ENCODE peak calls at places on chromosome 10, in nine cellular contexts. L is brain microvascular endothelial cell; H is HepG2; C is stomach; Z is SK-N-SH; F is SJSA1; A is naive thymus-derived CD4-positive, alpha-beta T cell; W is AG04450; Q is testis. G is an unnamed sample.

GRCh38 chr10:44968101-44968886 is 8.7 kb downstream of the RASSF4 start:
- DNase-seq in Z (no peak), A (no peak), H (no peak), L (no peak), F (no peak), C (no peak), Q (peak; percentile 41), W (no peak), G (peak; percentile 87)

GRCh38 chr10:95604630-95605029 is 43.5 kb upstream of the SORBS1 start:
- DNase-seq in H (peak; percentile 18), F (no peak), A (no peak), W (no peak), L (no peak), C (no peak), Z (no peak), Q (no peak), G (no peak)

GRCh38 chr10:86100581-86101061 is 266.0 kb downstream of the GRID1 start:
- DNase-seq in W (no peak), Z (peak; percentile 58), H (peak; percentile 23), A (no peak), Q (no peak), C (no peak), L (no peak), F (peak; percentile 18), G (no peak)

GRCh38 chr10:124674768-124675222 is 69.4 kb downstream of the FAM53B start:
- DNase-seq in A (no peak), W (no peak), Z (no peak), F (no peak), L (no peak), H (no peak), C (no peak), Q (no peak), G (no peak)

GRCh38 chr10:127374074-127374680 is 174.9 kb upstream of the NPS start:
- DNase-seq in A (no peak), W (no peak), L (no peak), Q (no peak), C (no peak), Z (no peak), F (no peak), H (no peak), G (no peak)

GRCh38 chr10:66678521-66678920 is 247.3 kb upstream of the LRRTM3 start:
- DNase-seq in Z (no peak), L (no peak), W (no peak), A (no peak), H (no peak), C (no peak), F (no peak), Q (no peak), G (no peak)

GRCh38 chr10:133325392-133325760 is 11.3 kb downstream of the CALY start:
- DNase-seq in L (no peak), Q (no peak), C (no peak), Z (peak; percentile 66), W (no peak), A (no peak), F (no peak), H (no peak), G (no peak)

GRCh38 chr10:88594482-88594881 is 7.9 kb downstream of the LIPJ start:
- DNase-seq in C (no peak), F (no peak), W (no peak), L (no peak), H (no peak), Q (no peak), A (no peak), Z (no peak), G (no peak)

GRCh38 chr10:79348640-79348988 is 1.3 kb downstream of the PPIF start:
- DNase-seq in A (no peak), Q (no peak), F (no peak), Z (no peak), L (no peak), W (no peak), C (no peak), H (no peak), G (no peak)

GRCh38 chr10:15237351-15237750 is 68.9 kb upstream of the NMT2 start:
- DNase-seq in Z (no peak), A (no peak), C (no peak), H (no peak), F (no peak), L (peak; percentile 60), W (peak; percentile 16), Q (no peak), G (peak; percentile 70)

GRCh38 chr10:124740374-124741280 is 3.6 kb downstream of the FAM53B start:
- DNase-seq in A (no peak), W (no peak), L (no peak), Q (peak; percentile 70), F (no peak), C (no peak), Z (no peak), H (peak; percentile 74), G (no peak)

GRCh38 chr10:102393411-102394078 is 2.0 kb upstream of the NFKB2 start:
- DNase-seq in F (no peak), Q (no peak), A (no peak), L (peak; percentile 13), W (no peak), C (no peak), Z (peak; percentile 91), H (no peak), G (no peak)

GRCh38 chr10:100346351-100346764 is 675 bp upstream of the SCD start:
- DNase-seq in W (peak; percentile 27), F (peak; percentile 69), H (peak; percentile 59), L (peak; percentile 57), A (peak; percentile 24), C (peak; percentile 37), Q (peak; percentile 81), Z (peak; percentile 93), G (peak; percentile 76)

GRCh38 chr10:132122097-132122861 is 56.5 kb downstream of the JAKMIP3 start:
- DNase-seq in Q (no peak), W (no peak), L (no peak), C (no peak), Z (no peak), A (no peak), F (no peak), H (no peak), G (no peak)

GRCh38 chr10:77321868-77322267 is 315.7 kb downstream of the KCNMA1 start:
- DNase-seq in F (no peak), H (no peak), A (no peak), Q (no peak), W (no peak), L (no peak), Z (no peak), C (no peak), G (no peak)

GRCh38 chr10:132369636-132370185 is 27.3 kb upstream of the PWWP2B start:
- DNase-seq in L (no peak), A (no peak), Z (no peak), C (no peak), W (no peak), Q (no peak), H (no peak), F (no peak), G (no peak)

GRCh38 chr10:7667262-7668141 is 736 bp upstream of the ITIH5 start:
- DNase-seq in H (peak; percentile 10), F (no peak), Q (no peak), Z (peak; percentile 67), W (no peak), L (no peak), A (peak; percentile 7), C (no peak), G (no peak)

GRCh38 chr10:79112898-79113431 is 44.2 kb downstream of the ZMIZ1 start:
- DNase-seq in F (peak; percentile 63), Q (peak; percentile 50), C (no peak), A (no peak), H (no peak), W (no peak), L (peak; percentile 74), Z (peak; percentile 63), G (no peak)

GRCh38 chr10:23331567-23332290 is 12.9 kb downstream of the C10orf67 start:
- DNase-seq in F (no peak), Z (no peak), L (no peak), W (no peak), A (no peak), Q (no peak), C (no peak), H (no peak), G (no peak)

GRCh38 chr10:48333856-48334255 is 27.4 kb downstream of the MAPK8 start:
- DNase-seq in Q (no peak), Z (no peak), F (no peak), L (no peak), H (no peak), C (no peak), W (no peak), A (no peak), G (no peak)

GRCh38 chr10:23371073-23371472 is 26.5 kb upstream of the C10orf67 start:
- DNase-seq in H (no peak), Z (no peak), A (no peak), Q (no peak), W (no peak), L (no peak), C (no peak), F (no peak), G (no peak)

GRCh38 chr10:92692697-92693533 is 3.2 kb downstream of the HHEX start:
- DNase-seq in A (no peak), H (no peak), Z (no peak), C (no peak), W (no peak), Q (no peak), F (no peak), L (no peak), G (no peak)
- H3K27me3 ChIP-seq in A (peaks cover 16% of the 10 kb centered on the region), H (no peaks in the 10 kb centered on the region), Z (no peaks in the 10 kb centered on the region), C (peaks cover 33% of the 10 kb centered on the region), W (no peaks in the 10 kb centered on the region), Q (no peaks in the 10 kb centered on the region), F (no peaks in the 10 kb centered on the region), L (no peaks in the 10 kb centered on the region), G (no peaks in the 10 kb centered on the region)

DNA sequence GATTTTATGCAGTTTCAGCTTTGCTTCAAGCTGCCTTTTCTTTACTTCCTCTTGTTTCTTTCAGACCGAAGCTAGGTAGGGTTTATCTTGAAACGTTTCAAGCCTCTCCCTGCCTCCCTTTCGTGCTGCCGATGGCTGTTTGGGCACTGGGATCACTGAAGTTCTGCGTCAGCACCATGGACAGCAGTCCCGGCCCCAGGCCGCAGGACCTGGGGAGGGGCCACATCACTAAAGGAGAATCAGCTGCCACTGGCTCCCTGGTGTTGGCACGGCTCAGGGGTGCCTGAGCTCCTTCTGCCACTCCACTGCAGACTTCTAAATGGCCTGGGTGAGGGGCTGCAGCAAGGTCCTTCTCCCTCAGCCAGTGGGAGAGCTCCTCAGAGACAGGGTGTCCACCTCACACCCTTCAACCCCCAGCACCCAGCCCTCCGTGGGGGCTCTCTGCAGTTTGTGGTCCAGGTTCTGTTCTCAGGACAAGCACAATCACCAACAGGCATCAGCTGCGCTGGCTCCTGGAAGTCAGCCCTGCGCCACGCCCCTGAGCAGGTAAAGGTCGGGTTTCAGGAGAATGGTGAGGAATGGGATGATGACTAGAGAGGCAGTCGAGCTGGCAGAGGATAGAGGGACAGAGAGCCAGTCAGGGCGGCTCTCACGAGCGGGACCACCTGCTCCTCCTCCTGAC is 387.2 kb downstream of the TCERG1L start:
- DNase-seq in L (no peak), W (no peak), C (no peak), H (no peak), Q (peak; percentile 55), A (no peak), F (peak; percentile 32), Z (no peak), G (no peak)
- H3K27me3 ChIP-seq in L (no peaks in the 10 kb centered on the region), W (no peaks in the 10 kb centered on the region), C (no peaks in the 10 kb centered on the region), H (no peaks in the 10 kb centered on the region), Q (no peaks in the 10 kb centered on the region), A (no peaks in the 10 kb centered on the region), F (no peaks in the 10 kb centered on the region), Z (no peaks in the 10 kb centered on the region), G (no peaks in the 10 kb centered on the region)

GRCh38 chr10:113520606-113521481 is 32.0 kb upstream of the HABP2 start:
- DNase-seq in F (peak; percentile 64), C (peak; percentile 77), L (peak; percentile 72), Q (peak; percentile 87), W (peak; percentile 45), Z (peak; percentile 76), H (peak; percentile 41), A (no peak), G (peak; percentile 85)
- H3K27me3 ChIP-seq in F (no peaks in the 10 kb centered on the region), C (no peaks in the 10 kb centered on the region), L (no peaks in the 10 kb centered on the region), Q (no peaks in the 10 kb centered on the region), W (no peaks in the 10 kb centered on the region), Z (no peaks in the 10 kb centered on the region), H (no peaks in the 10 kb centered on the region), A (no peaks in the 10 kb centered on the region), G (no peaks in the 10 kb centered on the region)

GRCh38 chr10:126272526-126272925 is 115.8 kb downstream of the ADAM12 start:
- DNase-seq in L (no peak), H (no peak), W (no peak), Z (no peak), Q (no peak), F (no peak), C (no peak), A (no peak), G (no peak)
- H3K27me3 ChIP-seq in L (no peaks in the 10 kb centered on the region), H (no peaks in the 10 kb centered on the region), W (no peaks in the 10 kb centered on the region), Z (no peaks in the 10 kb centered on the region), Q (no peaks in the 10 kb centered on the region), F (no peaks in the 10 kb centered on the region), C (no peaks in the 10 kb centered on the region), A (no peaks in the 10 kb centered on the region), G (no peaks in the 10 kb centered on the region)